ENCODE peak calls at places on chromosomes 2 and 18, in eight cellular contexts. B is sigmoid colon, G is ovary, S is A549, K is SK-N-SH, T is upper lobe of left lung, U is stomach, R is HepG2. F is an unnamed sample. For H3K4me1, the result is how much of the 10 kb centered on the place peaks cover.

GRCh38 chr18:37742436-37742835 is 176.8 kb upstream of the CELF4 start:
- DNase-seq in B (no peak), G (no peak), S (no peak), K (peak), T (no peak), U (no peak), R (no peak), F (no peak)

GRCh38 chr18:3183103-3183717 is 36.6 kb downstream of the MYOM1 start:
- DNase-seq in B (no peak), G (no peak), S (no peak), K (no peak), T (no peak), U (no peak), R (no peak), F (no peak)

GRCh38 chr2:73250872-73251846 is 17.1 kb downstream of the CCT7 start:
- DNase-seq in B (no peak), G (no peak), S (no peak), K (no peak), T (no peak), U (no peak), R (no peak), F (no peak)

GRCh38 chr18:49185636-49186035 is 234.9 kb upstream of the SMAD7 start:
- DNase-seq in B (no peak), G (no peak), S (no peak), K (no peak), T (no peak), U (no peak), R (no peak), F (no peak)

GRCh38 chr2:66982766-66983165 is 414.4 kb upstream of the ETAA1 start:
- DNase-seq in B (no peak), G (no peak), S (no peak), K (no peak), T (no peak), U (no peak), R (no peak), F (no peak)

GRCh38 chr18:61992285-61992684 is 99.5 kb upstream of the RNF152 start:
- DNase-seq in B (no peak), G (no peak), S (no peak), K (no peak), T (no peak), U (no peak), R (peak), F (no peak)

GRCh38 chr2:7191927-7192326 is 274.7 kb downstream of the RNF144A start:
- DNase-seq in B (no peak), G (no peak), S (peak), K (no peak), T (no peak), U (no peak), R (peak), F (no peak)

GRCh38 chr2:9407363-9407811 is 15.9 kb downstream of the ITGB1BP1 start:
- DNase-seq in B (no peak), G (no peak), S (no peak), K (no peak), T (no peak), U (no peak), R (no peak), F (no peak)

GRCh38 chr2:145690183-145690582 is 1170.3 kb upstream of the ZEB2 start:
- DNase-seq in B (no peak), G (no peak), S (no peak), K (no peak), T (no peak), U (no peak), R (no peak), F (no peak)

GRCh38 chr18:76494541-76495403 is at the start of gene ZNF516:
- DNase-seq in B (no peak), G (peak), S (peak), K (peak), T (peak), U (peak), R (peak), F (no peak)

GRCh38 chr18:21115519-21116411 is 4.2 kb upstream of the ROCK1 start:
- DNase-seq in B (no peak), G (no peak), S (no peak), K (no peak), T (no peak), U (no peak), R (no peak), F (no peak)

GRCh38 chr2:170123593-170123992 is 54.4 kb upstream of the MYO3B start:
- DNase-seq in B (no peak), G (no peak), S (no peak), K (no peak), T (no peak), U (no peak), R (peak), F (no peak)

GRCh38 chr2:68336192-68336591 is 16.4 kb upstream of the CNRIP1 start:
- DNase-seq in B (no peak), G (no peak), S (no peak), K (no peak), T (no peak), U (no peak), R (no peak), F (no peak)

GRCh38 chr18:73264562-73264921 is 396.8 kb upstream of the NETO1 start:
- DNase-seq in B (no peak), G (no peak), S (peak), K (no peak), T (no peak), U (no peak), R (no peak), F (no peak)

GRCh38 chr2:239302808-239303557 is 97.8 kb downstream of the HDAC4 start:
- DNase-seq in B (peak), G (peak), S (no peak), K (no peak), T (peak), U (peak), R (no peak), F (peak)

GRCh38 chr18:58362027-58362575 is 266.8 kb downstream of the ALPK2 start:
- DNase-seq in B (peak), G (peak), S (peak), K (no peak), T (peak), U (no peak), R (no peak), F (no peak)

GRCh38 chr18:2898131-2898640 is 51.4 kb downstream of the EMILIN2 start:
- DNase-seq in B (peak), G (no peak), S (no peak), K (peak), T (peak), U (no peak), R (no peak), F (no peak)

GRCh38 chr2:162013514-162014205 is 60.4 kb downstream of the DPP4 start:
- DNase-seq in B (no peak), G (no peak), S (no peak), K (no peak), T (no peak), U (no peak), R (no peak), F (no peak)

GRCh38 chr2:239297142-239298125 is 103.4 kb downstream of the HDAC4 start:
- DNase-seq in B (peak), G (no peak), S (no peak), K (no peak), T (peak), U (no peak), R (peak), F (peak)

GRCh38 chr2:2933421-2933820 is 444.2 kb downstream of the EIPR1 start:
- DNase-seq in B (no peak), G (no peak), S (no peak), K (peak), T (no peak), U (no peak), R (no peak), F (no peak)

GRCh38 chr18:154151-154550 is 4.2 kb upstream of the USP14 start:
- DNase-seq in B (no peak), G (no peak), S (no peak), K (no peak), T (no peak), U (no peak), R (no peak), F (no peak)

GRCh38 chr2:233419626-233420431 is 65.5 kb downstream of the DGKD start:
- DNase-seq in B (no peak), G (no peak), S (no peak), K (no peak), T (no peak), U (peak), R (no peak), F (no peak)

GRCh38 chr2:237799060-237799428 is 465 bp downstream of the RBM44 start:
- DNase-seq in B (no peak), G (no peak), S (no peak), K (no peak), T (no peak), U (no peak), R (no peak), F (no peak)

GRCh38 chr2:152594022-152594712 is 123.1 kb downstream of the PRPF40A start:
- DNase-seq in B (peak), G (no peak), S (no peak), K (no peak), T (peak), U (no peak), R (no peak), F (peak)

GRCh38 chr18:10936211-10937053 is 212.9 kb downstream of the PIEZO2 start:
- DNase-seq in B (no peak), G (no peak), S (no peak), K (no peak), T (no peak), U (no peak), R (no peak), F (no peak)

GRCh38 chr2:72745679-72746368 is 80.0 kb downstream of the EXOC6B start:
- DNase-seq in B (no peak), G (no peak), S (peak), K (peak), T (no peak), U (no peak), R (peak), F (no peak)

GRCh38 chr2:127082974-127083373 is 24.0 kb downstream of the BIN1 start:
- DNase-seq in B (no peak), G (no peak), S (no peak), K (no peak), T (no peak), U (no peak), R (no peak), F (no peak)

GRCh38 chr2:164495491-164496223 is 125.6 kb downstream of the GRB14 start:
- DNase-seq in B (no peak), G (no peak), S (peak), K (peak), T (no peak), U (no peak), R (peak), F (no peak)

GRCh38 chr2:145194671-145195070 is 674.8 kb upstream of the ZEB2 start:
- DNase-seq in B (no peak), G (no peak), S (no peak), K (no peak), T (no peak), U (no peak), R (no peak), F (no peak)

GRCh38 chr2:201362396-201362795 is 5.3 kb upstream of the FLACC1 start:
- DNase-seq in B (no peak), G (no peak), S (no peak), K (no peak), T (no peak), U (no peak), R (no peak), F (no peak)

GRCh38 chr18:12606592-12607315 is 51.2 kb downstream of the SPIRE1 start:
- DNase-seq in B (no peak), G (no peak), S (no peak), K (no peak), T (no peak), U (no peak), R (peak), F (no peak)

GRCh38 chr2:147389218-147389617 is 455.6 kb upstream of the ACVR2A start:
- DNase-seq in B (no peak), G (no peak), S (no peak), K (no peak), T (peak), U (no peak), R (no peak), F (no peak)

GRCh38 chr18:11516988-11517630 is 92.3 kb upstream of the SLC35G4 start:
- DNase-seq in B (no peak), G (no peak), S (no peak), K (no peak), T (no peak), U (no peak), R (no peak), F (no peak)

GRCh38 chr18:79749251-79750191 is 48.2 kb upstream of the KCNG2 start:
- DNase-seq in B (peak), G (no peak), S (no peak), K (no peak), T (peak), U (no peak), R (no peak), F (no peak)

GRCh38 chr2:219254590-219255219 is 987 bp upstream of the TUBA4A start:
- DNase-seq in B (no peak), G (peak), S (no peak), K (no peak), T (peak), U (no peak), R (no peak), F (no peak)

GRCh38 chr2:51039581-51039980 is 7.6 kb upstream of the NRXN1 start:
- DNase-seq in B (no peak), G (no peak), S (no peak), K (no peak), T (no peak), U (no peak), R (no peak), F (no peak)

GRCh38 chr2:121405233-121405632 is 120.2 kb upstream of the TFCP2L1 start:
- DNase-seq in B (no peak), G (no peak), S (no peak), K (no peak), T (no peak), U (no peak), R (no peak), F (no peak)

GRCh38 chr2:64329848-64330247 is 124.1 kb upstream of the LGALSL start:
- DNase-seq in B (no peak), G (no peak), S (no peak), K (no peak), T (peak), U (peak), R (no peak), F (peak)

GRCh38 chr18:3060667-3061580 is 48.0 kb upstream of the LPIN2 start:
- DNase-seq in B (no peak), G (no peak), S (no peak), K (no peak), T (no peak), U (no peak), R (peak), F (no peak)

DNA sequence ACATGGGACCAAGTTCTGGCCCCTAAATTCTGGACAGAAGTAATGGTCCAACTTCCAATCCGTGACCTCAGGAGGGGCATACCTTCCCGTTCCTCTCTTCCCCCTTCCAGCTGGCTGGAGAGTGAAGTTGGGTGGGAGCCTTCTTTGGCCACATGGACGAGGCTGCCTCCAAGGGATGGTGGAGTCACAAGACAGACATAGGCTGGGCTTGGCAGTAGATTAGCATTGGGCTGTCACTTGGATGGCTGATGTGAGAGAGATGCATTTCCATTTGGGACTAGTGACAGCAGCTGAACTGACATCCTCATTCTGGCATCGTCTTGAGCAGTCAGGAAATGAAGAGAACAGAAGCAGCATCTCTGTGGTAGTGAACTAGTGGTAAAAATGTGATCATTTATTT is 12.6 kb downstream of the NT5DC4 start:
- DNase-seq in B (no peak), G (no peak), S (no peak), K (no peak), T (no peak), U (no peak), R (no peak), F (no peak)
- TF ChIP-seq EP300 in B (no peak), G (no peak), S (no peak), K (no peak), T (no peak), U (no peak), R (no peak), F (no peak)

DNA sequence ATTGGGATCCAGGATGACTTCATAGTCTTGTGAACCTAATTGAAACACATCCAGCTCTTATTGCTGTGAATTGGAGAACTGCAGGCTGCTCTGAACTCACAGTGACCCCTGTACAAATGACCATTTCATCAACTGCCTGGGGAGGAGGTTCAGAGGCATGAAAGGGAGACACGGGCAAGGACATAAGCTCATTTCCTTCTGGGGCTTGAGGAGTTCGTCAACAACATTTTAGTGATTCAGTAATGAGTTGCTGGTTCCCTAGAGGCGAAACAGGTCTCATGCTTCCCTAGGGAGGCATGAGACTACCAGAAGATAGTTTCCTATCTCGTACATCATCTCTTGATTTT is 422.6 kb downstream of the LPIN1 start:
- DNase-seq in B (peak), G (peak), S (no peak), K (no peak), T (peak), U (no peak), R (no peak), F (no peak)
- H3K4me1 ChIP-seq in B (under half), G (under half), S (under half), K (under half), T (under half), U (under half), R (under half), F (under half)

GRCh38 chr2:28628506-28628905 is 123.1 kb upstream of the PPP1CB start:
- DNase-seq in B (peak), G (no peak), S (no peak), K (no peak), T (no peak), U (no peak), R (no peak), F (no peak)

GRCh38 chr2:28626891-28627421 is 124.7 kb upstream of the PPP1CB start:
- DNase-seq in B (peak), G (peak), S (no peak), K (no peak), T (no peak), U (no peak), R (no peak), F (peak)

GRCh38 chr2:28626376-28626775 is 125.3 kb upstream of the PPP1CB start:
- DNase-seq in B (no peak), G (no peak), S (no peak), K (no peak), T (no peak), U (no peak), R (no peak), F (no peak)

GRCh38 chr2:28628987-28629386 is 122.6 kb upstream of the PPP1CB start:
- DNase-seq in B (peak), G (no peak), S (no peak), K (no peak), T (no peak), U (peak), R (no peak), F (no peak)

GRCh38 chr2:28627722-28628480 is 123.7 kb upstream of the PPP1CB start:
- DNase-seq in B (peak), G (no peak), S (no peak), K (no peak), T (no peak), U (no peak), R (no peak), F (no peak)
- TF ChIP-seq EP300 in B (peak), G (no peak), S (no peak), K (no peak), T (no peak), U (no peak), R (no peak), F (no peak)

GRCh38 chr2:16625759-16626158 is 39.9 kb downstream of the CYRIA start:
- DNase-seq in B (no peak), G (no peak), S (no peak), K (no peak), T (no peak), U (no peak), R (no peak), F (no peak)

GRCh38 chr2:16626997-16627605 is 38.5 kb downstream of the CYRIA start:
- DNase-seq in B (no peak), G (no peak), S (no peak), K (no peak), T (no peak), U (no peak), R (no peak), F (no peak)

GRCh38 chr2:16625201-16625729 is 40.4 kb downstream of the CYRIA start:
- DNase-seq in B (no peak), G (peak), S (no peak), K (no peak), T (peak), U (no peak), R (no peak), F (peak)

GRCh38 chr2:16628316-16628715 is 37.3 kb downstream of the CYRIA start:
- DNase-seq in B (no peak), G (no peak), S (no peak), K (no peak), T (no peak), U (no peak), R (no peak), F (no peak)

DNA sequence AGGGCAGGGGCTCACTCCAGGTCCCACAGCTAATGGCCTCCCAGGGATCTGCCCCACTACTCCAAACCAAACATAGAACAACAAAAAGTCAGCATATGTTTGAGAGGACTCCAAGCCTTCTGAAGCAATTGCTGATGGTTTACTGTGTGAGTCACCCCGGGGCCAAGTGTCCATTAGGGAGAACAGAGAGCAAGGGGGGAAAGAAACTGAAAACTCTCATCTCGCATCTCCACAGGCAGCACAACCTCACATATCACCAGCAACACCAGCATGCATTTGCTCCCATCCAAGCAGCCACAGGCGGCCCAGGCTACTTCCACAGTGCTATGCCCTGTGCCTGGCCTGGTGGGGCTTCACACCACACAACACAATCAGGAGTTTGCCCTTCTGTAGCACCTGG is 39.1 kb downstream of the CYRIA start:
- DNase-seq in B (no peak), G (peak), S (no peak), K (no peak), T (peak), U (no peak), R (no peak), F (peak)
- H3K4me1 ChIP-seq in B (under half), G (under half), S (under half), K (under half), T (half or more), U (half or more), R (under half), F (under half)

GRCh38 chr2:142299021-142299420 is 168.2 kb upstream of the LRP1B start:
- DNase-seq in B (no peak), G (no peak), S (no peak), K (no peak), T (no peak), U (no peak), R (no peak), F (no peak)
- TF ChIP-seq EP300 in B (no peak), G (no peak), S (no peak), K (no peak), T (no peak), U (no peak), R (no peak), F (no peak)